ENCODE peak calls at places on chromosomes 4 and X, in eight cellular contexts. One of them, this sample, is unnamed.

GRCh38 chrX:96424007-96424406 is 260.6 kb upstream of the DIAPH2 start:
- DNase-seq in psoas muscle: no peak
- DNase-seq in upper lobe of right lung: no peak
- DNase-seq in GM12864: no peak
- DNase-seq in sigmoid colon: no peak
- DNase-seq in pancreas: no peak
- DNase-seq in astrocyte of the spinal cord: no peak
- DNase-seq in fibroblast of mammary gland: peak; percentile 42
- DNase-seq in this sample: no peak

GRCh38 chr4:38663021-38663800 is 788 bp upstream of the KLF3 start:
- DNase-seq in upper lobe of right lung: no peak
- DNase-seq in fibroblast of mammary gland: no peak
- DNase-seq in pancreas: peak; percentile 95
- DNase-seq in astrocyte of the spinal cord: peak; percentile 85
- DNase-seq in sigmoid colon: peak; percentile 80
- DNase-seq in psoas muscle: no peak
- DNase-seq in GM12864: no peak
- DNase-seq in this sample: peak; percentile 62

GRCh38 chr4:159238631-159239030 is 135.8 kb downstream of the RAPGEF2 start:
- DNase-seq in GM12864: no peak
- DNase-seq in upper lobe of right lung: no peak
- DNase-seq in sigmoid colon: no peak
- DNase-seq in psoas muscle: no peak
- DNase-seq in astrocyte of the spinal cord: peak; percentile 17
- DNase-seq in pancreas: no peak
- DNase-seq in fibroblast of mammary gland: no peak
- DNase-seq in this sample: no peak

GRCh38 chr4:21032246-21032645 is 332.0 kb downstream of the PACRGL start:
- DNase-seq in upper lobe of right lung: no peak
- DNase-seq in astrocyte of the spinal cord: peak; percentile 47
- DNase-seq in psoas muscle: no peak
- DNase-seq in GM12864: no peak
- DNase-seq in pancreas: no peak
- DNase-seq in sigmoid colon: no peak
- DNase-seq in fibroblast of mammary gland: no peak
- DNase-seq in this sample: no peak

GRCh38 chr4:40205259-40206198 is 8.7 kb downstream of the RHOH start:
- DNase-seq in GM12864: peak; percentile 89
- DNase-seq in psoas muscle: no peak
- DNase-seq in pancreas: no peak
- DNase-seq in astrocyte of the spinal cord: no peak
- DNase-seq in upper lobe of right lung: no peak
- DNase-seq in fibroblast of mammary gland: no peak
- DNase-seq in sigmoid colon: no peak
- DNase-seq in this sample: no peak

GRCh38 chrX:102712216-102712966 is at the start of gene GPRASP2:
- DNase-seq in sigmoid colon: peak; percentile 81
- DNase-seq in psoas muscle: peak; percentile 47
- DNase-seq in GM12864: no peak
- DNase-seq in upper lobe of right lung: peak; percentile 76
- DNase-seq in astrocyte of the spinal cord: peak; percentile 10
- DNase-seq in pancreas: peak; percentile 81
- DNase-seq in fibroblast of mammary gland: peak; percentile 6
- DNase-seq in this sample: no peak

GRCh38 chr4:180057891-180058643 is 2185.1 kb upstream of the TENM3 start:
- DNase-seq in sigmoid colon: no peak
- DNase-seq in upper lobe of right lung: peak; percentile 69
- DNase-seq in fibroblast of mammary gland: peak; percentile 2
- DNase-seq in GM12864: no peak
- DNase-seq in pancreas: peak; percentile 78
- DNase-seq in psoas muscle: peak; percentile 16
- DNase-seq in astrocyte of the spinal cord: peak; percentile 17
- DNase-seq in this sample: peak; percentile 55

GRCh38 chr4:181254771-181255170 is 988.4 kb upstream of the TENM3 start:
- DNase-seq in astrocyte of the spinal cord: no peak
- DNase-seq in psoas muscle: no peak
- DNase-seq in fibroblast of mammary gland: no peak
- DNase-seq in upper lobe of right lung: no peak
- DNase-seq in GM12864: no peak
- DNase-seq in sigmoid colon: no peak
- DNase-seq in pancreas: no peak
- DNase-seq in this sample: no peak

GRCh38 chr4:73257242-73257994 is 1.2 kb downstream of the ANKRD17 start:
- DNase-seq in fibroblast of mammary gland: peak; percentile 89
- DNase-seq in upper lobe of right lung: peak; percentile 75
- DNase-seq in psoas muscle: peak; percentile 70
- DNase-seq in pancreas: peak; percentile 75
- DNase-seq in sigmoid colon: peak; percentile 90
- DNase-seq in GM12864: peak; percentile 42
- DNase-seq in astrocyte of the spinal cord: peak; percentile 90
- DNase-seq in this sample: no peak

GRCh38 chr4:142656178-142656577 is 189.9 kb downstream of the INPP4B start:
- DNase-seq in sigmoid colon: no peak
- DNase-seq in fibroblast of mammary gland: peak; percentile 15
- DNase-seq in GM12864: no peak
- DNase-seq in upper lobe of right lung: no peak
- DNase-seq in astrocyte of the spinal cord: peak; percentile 37
- DNase-seq in pancreas: no peak
- DNase-seq in psoas muscle: peak; percentile 10
- DNase-seq in this sample: no peak

GRCh38 chrX:138150709-138151108 is 560.8 kb downstream of the FGF13 start:
- DNase-seq in psoas muscle: no peak
- DNase-seq in pancreas: no peak
- DNase-seq in astrocyte of the spinal cord: no peak
- DNase-seq in GM12864: no peak
- DNase-seq in sigmoid colon: no peak
- DNase-seq in upper lobe of right lung: no peak
- DNase-seq in fibroblast of mammary gland: no peak
- DNase-seq in this sample: no peak

GRCh38 chr4:184748251-184748652 is 14.4 kb upstream of the CENPU start:
- DNase-seq in GM12864: no peak
- DNase-seq in astrocyte of the spinal cord: no peak
- DNase-seq in sigmoid colon: no peak
- DNase-seq in upper lobe of right lung: peak; percentile 71
- DNase-seq in pancreas: no peak
- DNase-seq in psoas muscle: peak; percentile 46
- DNase-seq in fibroblast of mammary gland: no peak
- DNase-seq in this sample: no peak

GRCh38 chr4:86333236-86333635 is 26.6 kb downstream of the MAPK10 start:
- DNase-seq in pancreas: no peak
- DNase-seq in fibroblast of mammary gland: peak; percentile 40
- DNase-seq in psoas muscle: no peak
- DNase-seq in astrocyte of the spinal cord: no peak
- DNase-seq in GM12864: no peak
- DNase-seq in sigmoid colon: no peak
- DNase-seq in upper lobe of right lung: no peak
- DNase-seq in this sample: no peak

GRCh38 chr4:84481077-84481878 is 17.8 kb downstream of the NKX6-1 start:
- DNase-seq in upper lobe of right lung: no peak
- DNase-seq in astrocyte of the spinal cord: no peak
- DNase-seq in fibroblast of mammary gland: no peak
- DNase-seq in sigmoid colon: no peak
- DNase-seq in psoas muscle: no peak
- DNase-seq in GM12864: no peak
- DNase-seq in pancreas: no peak
- DNase-seq in this sample: no peak

GRCh38 chr4:37771771-37772170 is 54.7 kb upstream of the PGM2 start:
- DNase-seq in pancreas: no peak
- DNase-seq in fibroblast of mammary gland: no peak
- DNase-seq in upper lobe of right lung: no peak
- DNase-seq in psoas muscle: no peak
- DNase-seq in astrocyte of the spinal cord: no peak
- DNase-seq in GM12864: no peak
- DNase-seq in sigmoid colon: no peak
- DNase-seq in this sample: no peak

GRCh38 chr4:158193171-158193749 is 17.0 kb upstream of the TMEM144 start:
- DNase-seq in psoas muscle: no peak
- DNase-seq in astrocyte of the spinal cord: peak; percentile 35
- DNase-seq in fibroblast of mammary gland: peak; percentile 35
- DNase-seq in sigmoid colon: no peak
- DNase-seq in upper lobe of right lung: no peak
- DNase-seq in pancreas: no peak
- DNase-seq in GM12864: no peak
- DNase-seq in this sample: no peak

GRCh38 chrX:34848281-34848680 is 94.3 kb upstream of the FAM47B start:
- DNase-seq in fibroblast of mammary gland: peak; percentile 73
- DNase-seq in sigmoid colon: no peak
- DNase-seq in GM12864: no peak
- DNase-seq in psoas muscle: no peak
- DNase-seq in astrocyte of the spinal cord: peak; percentile 13
- DNase-seq in pancreas: no peak
- DNase-seq in upper lobe of right lung: no peak
- DNase-seq in this sample: no peak

DNA sequence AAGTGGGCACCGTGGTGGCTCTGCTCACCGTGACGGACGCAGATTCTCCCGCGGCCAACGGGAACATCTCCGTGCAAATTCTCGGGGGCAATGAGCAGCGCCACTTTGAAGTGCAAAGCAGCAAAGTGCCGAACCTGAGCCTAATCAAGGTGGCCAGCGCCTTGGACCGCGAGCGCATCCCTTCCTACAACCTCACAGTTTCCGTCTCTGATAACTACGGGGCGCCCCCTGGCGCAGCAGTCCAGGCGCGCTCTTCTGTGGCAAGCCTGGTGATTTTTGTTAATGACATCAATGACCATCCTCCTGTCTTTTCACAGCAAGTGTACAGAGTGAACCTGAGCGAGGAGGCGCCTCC is 2.7 kb downstream of the FAT4 start:
- DNase-seq in sigmoid colon: peak; percentile 73
- DNase-seq in pancreas: peak; percentile 60
- DNase-seq in GM12864: no peak
- DNase-seq in upper lobe of right lung: no peak
- DNase-seq in astrocyte of the spinal cord: peak; percentile 53
- DNase-seq in fibroblast of mammary gland: peak; percentile 68
- DNase-seq in psoas muscle: peak; percentile 50
- DNase-seq in this sample: no peak
- H3K4me3 ChIP-seq in sigmoid colon: peak overlapping the region; percentile 87
- H3K4me3 ChIP-seq in pancreas: peak overlapping the region; percentile 82
- H3K4me3 ChIP-seq in GM12864: no peak overlapping the region
- H3K4me3 ChIP-seq in upper lobe of right lung: peak overlapping the region; percentile 75
- H3K4me3 ChIP-seq in astrocyte of the spinal cord: peak overlapping the region; percentile 87
- H3K4me3 ChIP-seq in fibroblast of mammary gland: peak overlapping the region; percentile 88
- H3K4me3 ChIP-seq in psoas muscle: peak overlapping the region; percentile 93
- H3K4me3 ChIP-seq in this sample: peak overlapping the region; percentile 63

DNA sequence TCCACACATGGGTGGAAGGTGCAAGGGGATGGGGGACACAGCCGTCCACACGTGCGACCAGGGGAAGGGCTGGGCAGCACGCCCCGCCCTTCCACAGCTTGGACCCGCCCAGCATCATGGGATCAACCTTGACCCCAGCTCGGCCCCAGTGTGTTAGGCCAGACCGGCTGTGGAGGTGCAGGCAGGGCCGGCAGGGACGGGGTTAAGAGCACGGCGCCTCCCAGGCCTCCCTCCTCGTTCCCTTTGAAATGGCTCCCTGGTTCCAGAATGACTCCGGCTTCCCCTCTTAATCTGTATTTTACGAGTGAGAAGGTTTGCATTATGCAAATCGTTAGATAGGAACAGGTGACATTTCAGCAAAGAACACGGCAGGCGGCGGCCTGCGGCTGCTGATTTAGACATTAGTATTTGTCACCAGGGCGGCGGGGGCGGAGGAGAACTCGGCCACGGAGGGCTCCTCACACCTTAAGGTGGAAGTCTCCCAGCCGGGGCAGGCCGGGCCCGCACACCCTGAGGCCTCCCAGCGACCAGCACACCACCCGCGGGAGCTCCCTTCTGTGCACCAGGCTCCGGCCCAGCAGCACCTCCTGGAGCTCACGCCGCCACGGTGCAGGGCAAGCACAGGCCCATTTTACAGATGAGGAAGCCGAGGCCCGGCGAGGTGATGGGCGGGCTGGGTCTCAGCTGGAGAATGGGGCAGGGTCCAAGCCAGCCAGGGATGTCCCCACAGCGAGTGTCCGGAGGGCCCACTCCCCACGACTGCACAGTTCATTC is 116.1 kb downstream of the FAM53A start:
- DNase-seq in fibroblast of mammary gland: no peak
- DNase-seq in GM12864: no peak
- DNase-seq in pancreas: peak; percentile 63
- DNase-seq in psoas muscle: peak; percentile 14
- DNase-seq in upper lobe of right lung: peak; percentile 65
- DNase-seq in astrocyte of the spinal cord: no peak
- DNase-seq in sigmoid colon: peak; percentile 58
- DNase-seq in this sample: peak; percentile 61
- TF ChIP-seq CTCF in fibroblast of mammary gland: no peak
- TF ChIP-seq CTCF in GM12864: peak; percentile 25
- TF ChIP-seq CTCF in pancreas: no peak
- TF ChIP-seq CTCF in psoas muscle: no peak
- TF ChIP-seq CTCF in upper lobe of right lung: no peak
- TF ChIP-seq CTCF in astrocyte of the spinal cord: no peak
- TF ChIP-seq CTCF in sigmoid colon: no peak
- TF ChIP-seq CTCF in this sample: no peak

GRCh38 chr4:152591361-152591760 is 55.5 kb upstream of the FBXW7 start:
- DNase-seq in psoas muscle: peak; percentile 30
- DNase-seq in GM12864: no peak
- DNase-seq in fibroblast of mammary gland: peak; percentile 69
- DNase-seq in pancreas: peak; percentile 75
- DNase-seq in sigmoid colon: peak; percentile 85
- DNase-seq in upper lobe of right lung: peak; percentile 77
- DNase-seq in astrocyte of the spinal cord: peak; percentile 33
- DNase-seq in this sample: no peak
- H3K4me3 ChIP-seq in psoas muscle: peak overlapping the region; percentile 2
- H3K4me3 ChIP-seq in GM12864: peak overlapping the region; percentile 1
- H3K4me3 ChIP-seq in fibroblast of mammary gland: no peak overlapping the region
- H3K4me3 ChIP-seq in pancreas: no peak overlapping the region
- H3K4me3 ChIP-seq in sigmoid colon: peak overlapping the region; percentile 16
- H3K4me3 ChIP-seq in upper lobe of right lung: no peak overlapping the region
- H3K4me3 ChIP-seq in astrocyte of the spinal cord: no peak overlapping the region
- H3K4me3 ChIP-seq in this sample: no peak overlapping the region

DNA sequence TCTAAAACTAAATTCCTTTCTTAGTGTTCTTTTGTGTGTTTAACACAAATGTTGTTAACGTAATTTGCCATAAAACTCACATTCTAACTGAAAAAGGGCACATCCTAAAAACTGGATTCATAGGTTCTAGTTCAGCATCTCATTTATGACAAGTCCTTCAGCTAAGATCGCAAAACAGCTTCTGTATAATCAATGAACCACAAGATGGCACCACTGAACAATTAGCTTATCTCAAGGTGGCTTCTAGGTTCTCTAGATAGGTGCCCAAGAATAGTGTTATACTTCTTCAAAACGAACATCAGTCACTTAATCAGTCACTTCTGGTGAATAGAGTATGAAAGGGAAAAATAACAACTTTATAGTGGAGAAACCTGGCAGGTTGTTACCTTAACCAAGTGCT is 54.3 kb downstream of the NRK start:
- DNase-seq in astrocyte of the spinal cord: peak; percentile 12
- DNase-seq in pancreas: no peak
- DNase-seq in upper lobe of right lung: no peak
- DNase-seq in psoas muscle: no peak
- DNase-seq in GM12864: no peak
- DNase-seq in sigmoid colon: no peak
- DNase-seq in fibroblast of mammary gland: peak; percentile 38
- DNase-seq in this sample: no peak
- TF ChIP-seq CTCF in astrocyte of the spinal cord: peak; percentile 32
- TF ChIP-seq CTCF in pancreas: no peak
- TF ChIP-seq CTCF in upper lobe of right lung: no peak
- TF ChIP-seq CTCF in psoas muscle: peak; percentile 28
- TF ChIP-seq CTCF in GM12864: peak; percentile 15
- TF ChIP-seq CTCF in sigmoid colon: no peak
- TF ChIP-seq CTCF in fibroblast of mammary gland: peak; percentile 55
- TF ChIP-seq CTCF in this sample: peak; percentile 43

This sample was measured in RWPE2.